ENCODE peak calls at places on chromosome 11, in four cellular contexts. N is Caco-2, B is fibroblast of lung, Y is cardiac muscle cell. V is an unnamed sample.
A peak's percentile ranks its signal among the peaks of the same experiment; 100 is the strongest.

GRCh38 chr11:20054584-20054983 is 105.7 kb downstream of the DBX1 start:
- DNase-seq in N (no peak), B (no peak), Y (no peak), V (no peak)

GRCh38 chr11:35541621-35542375 is 16.4 kb upstream of the PAMR1 start:
- DNase-seq in N (peak; percentile 73), B (peak; percentile 97), Y (peak; percentile 93), V (peak; percentile 54)

GRCh38 chr11:125192194-125192593 is 27.6 kb downstream of the PKNOX2 start:
- DNase-seq in N (no peak), B (peak; percentile 56), Y (peak; percentile 73), V (no peak)

GRCh38 chr11:134939046-134939445 is 527.0 kb upstream of the B3GAT1 start:
- DNase-seq in N (no peak), B (no peak), Y (no peak), V (no peak)

GRCh38 chr11:28842716-28843115 is 734.5 kb downstream of the METTL15 start:
- DNase-seq in N (no peak), B (no peak), Y (no peak), V (no peak)

GRCh38 chr11:36098046-36098445 is 154.2 kb downstream of the LDLRAD3 start:
- DNase-seq in N (no peak), B (no peak), Y (peak; percentile 66), V (no peak)

GRCh38 chr11:75261902-75262361 is 21.4 kb downstream of the TPBGL start:
- DNase-seq in N (peak; percentile 31), B (no peak), Y (no peak), V (no peak)

GRCh38 chr11:44833869-44834452 is 107.2 kb downstream of the TSPAN18 start:
- DNase-seq in N (peak; percentile 67), B (no peak), Y (no peak), V (no peak)

GRCh38 chr11:77201991-77202841 is 74.2 kb downstream of the MYO7A start:
- DNase-seq in N (peak; percentile 35), B (no peak), Y (no peak), V (no peak)

GRCh38 chr11:27571151-27571840 is 64.7 kb upstream of the LIN7C start:
- DNase-seq in N (peak; percentile 36), B (peak; percentile 77), Y (peak; percentile 64), V (peak; percentile 55)

GRCh38 chr11:120424970-120425332 is 86.6 kb upstream of the GRIK4 start:
- DNase-seq in N (peak; percentile 46), B (no peak), Y (no peak), V (no peak)

GRCh38 chr11:46658259-46658658 is 40.9 kb downstream of the ATG13 start:
- DNase-seq in N (no peak), B (peak; percentile 68), Y (peak; percentile 92), V (no peak)

GRCh38 chr11:121494355-121495099 is 41.8 kb upstream of the SORL1-AS1 start:
- DNase-seq in N (no peak), B (no peak), Y (no peak), V (no peak)

GRCh38 chr11:33652407-33652806 is 48.2 kb downstream of the C11orf91 start:
- DNase-seq in N (no peak), B (peak; percentile 1), Y (no peak), V (no peak)

GRCh38 chr11:79434263-79434662 is 6.6 kb downstream of the TENM4 start:
- DNase-seq in N (no peak), B (no peak), Y (no peak), V (no peak)

GRCh38 chr11:126830216-126830615 is 170.4 kb downstream of the KIRREL3 start:
- DNase-seq in N (no peak), B (no peak), Y (no peak), V (no peak)

GRCh38 chr11:87030458-87031054 is 7.2 kb upstream of the TMEM135 start:
- DNase-seq in N (no peak), B (no peak), Y (peak; percentile 5), V (no peak)

GRCh38 chr11:23554002-23554401 is 693.7 kb upstream of the CCDC179 start:
- DNase-seq in N (no peak), B (no peak), Y (no peak), V (no peak)

GRCh38 chr11:35106595-35106994 is 32.4 kb upstream of the CD44 start:
- DNase-seq in N (no peak), B (no peak), Y (no peak), V (no peak)

GRCh38 chr11:115518983-115519382 is 14.8 kb upstream of the CADM1 start:
- DNase-seq in N (no peak), B (no peak), Y (no peak), V (no peak)

GRCh38 chr11:122093731-122094130 is 22.3 kb downstream of the BLID start:
- DNase-seq in N (no peak), B (peak; percentile 86), Y (peak; percentile 60), V (no peak)

GRCh38 chr11:120800206-120800605 is 223.7 kb upstream of the TBCEL start:
- DNase-seq in N (no peak), B (no peak), Y (no peak), V (no peak)

GRCh38 chr11:9951714-9952275 is 287.9 kb downstream of the SWAP70 start:
- DNase-seq in N (no peak), B (no peak), Y (peak; percentile 54), V (no peak)

GRCh38 chr11:1744137-1744878 is 6.1 kb downstream of the IFITM10 start:
- DNase-seq in N (peak; percentile 28), B (no peak), Y (no peak), V (no peak)

GRCh38 chr11:69460540-69461257 is 20.8 kb upstream of the LINC01488 start:
- DNase-seq in N (no peak), B (peak; percentile 96), Y (peak; percentile 51), V (no peak)

GRCh38 chr11:78698612-78699011 is 123.9 kb upstream of the NARS2 start:
- DNase-seq in N (no peak), B (peak; percentile 92), Y (peak; percentile 43), V (no peak)

GRCh38 chr11:120524536-120525085 is 13.1 kb downstream of the GRIK4 start:
- DNase-seq in N (no peak), B (no peak), Y (no peak), V (no peak)

GRCh38 chr11:19800162-19800561 is 87.5 kb downstream of the NAV2 start:
- DNase-seq in N (no peak), B (no peak), Y (peak; percentile 37), V (no peak)

DNA sequence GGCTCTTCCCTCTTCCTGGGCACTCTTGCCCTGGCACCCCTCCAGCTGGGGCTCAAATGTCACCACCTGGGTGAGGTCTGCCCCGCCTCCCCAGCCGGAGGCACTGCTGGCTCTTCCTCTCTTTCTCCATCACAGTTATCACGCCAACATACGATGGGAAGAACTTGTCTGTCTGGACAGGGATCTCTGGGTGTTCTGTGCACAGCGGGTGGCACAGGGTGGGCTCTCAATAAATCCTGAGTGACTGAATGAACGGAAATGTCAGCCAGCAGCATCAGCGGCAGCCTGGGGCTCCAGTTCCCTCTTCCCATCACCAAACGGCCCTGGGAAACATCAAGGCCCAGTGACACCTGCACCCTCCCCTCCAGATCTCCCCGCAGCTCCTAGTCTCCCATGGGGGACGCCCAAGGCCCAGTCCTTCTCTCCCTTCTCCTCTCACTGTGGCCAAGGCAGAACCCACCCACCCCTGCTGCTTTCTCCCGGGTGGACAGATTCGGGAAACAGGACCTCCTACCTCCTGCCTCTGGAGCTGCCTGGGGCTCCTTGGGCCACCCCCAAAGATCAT is 440 bp upstream of the SLC25A45 start:
- DNase-seq in N (no peak), B (no peak), Y (no peak), V (no peak)
- H3K4me1 ChIP-seq in N (peaks cover 59% of the 10 kb centered on the region), B (peaks cover 32% of the 10 kb centered on the region), Y (peaks cover 40% of the 10 kb centered on the region), V (peaks cover 71% of the 10 kb centered on the region)

GRCh38 chr11:107587306-107587979 is 3.5 kb upstream of the ELMOD1 start:
- DNase-seq in N (no peak), B (peak; percentile 71), Y (peak; percentile 58), V (no peak)
- H3K27me3 ChIP-seq in N (peaks cover 7% of the 10 kb centered on the region), B (peaks cover 5% of the 10 kb centered on the region), Y (peaks cover 73% of the 10 kb centered on the region), V (peaks cover 4% of the 10 kb centered on the region)

GRCh38 chr11:105181100-105181499 is 41.5 kb upstream of the CARD18 start:
- DNase-seq in N (no peak), B (peak; percentile 78), Y (peak; percentile 86), V (peak; percentile 5)
- H3K4me3 ChIP-seq in N (no peak overlapping the region), B (no peak overlapping the region), Y (no peak overlapping the region), V (no peak overlapping the region)

GRCh38 chr11:65418681-65419459 is 3.7 kb upstream of the NEAT1 start:
- DNase-seq in N (peak; percentile 98), B (peak; percentile 93), Y (peak; percentile 99), V (peak; percentile 100)
- H3K4me1 ChIP-seq in N (peaks cover 55% of the 10 kb centered on the region), B (peaks cover 39% of the 10 kb centered on the region), Y (peaks cover 65% of the 10 kb centered on the region), V (peaks cover 78% of the 10 kb centered on the region)

GRCh38 chr11:72833792-72834501 is 19.7 kb downstream of the ATG16L2 start:
- DNase-seq in N (no peak), B (no peak), Y (peak; percentile 55), V (no peak)

GRCh38 chr11:72838691-72839305 is 24.6 kb downstream of the ATG16L2 start:
- DNase-seq in N (no peak), B (peak; percentile 61), Y (no peak), V (no peak)

GRCh38 chr11:72833083-72833733 is 19.0 kb downstream of the ATG16L2 start:
- DNase-seq in N (no peak), B (no peak), Y (no peak), V (no peak)

GRCh38 chr11:72834905-72835304 is 20.7 kb downstream of the ATG16L2 start:
- DNase-seq in N (no peak), B (no peak), Y (no peak), V (no peak)

GRCh38 chr11:72836111-72836510 is 21.9 kb downstream of the ATG16L2 start:
- DNase-seq in N (no peak), B (no peak), Y (no peak), V (no peak)
- H3K27me3 ChIP-seq in N (no peaks in the 10 kb centered on the region), B (no peaks in the 10 kb centered on the region), Y (no peaks in the 10 kb centered on the region), V (no peaks in the 10 kb centered on the region)

V was measured in SJSA1.